ENCODE peak calls at places on chromosomes 5 and 9, in six cellular contexts. M is stimulated activated naive CD8-positive, alpha-beta T cell treated with anti-CD3 and anti-CD28 coated beads, Interleukin-15, amount 100 ng/mL, for 72 hours; K is ELF-1; F is psoas muscle; S is GM13976; T is stimulated activated CD4-positive, alpha-beta T cell treated with anti-CD3 and anti-CD28 coated beads, Interleukin-15, amount 100 ng/mL, for 1 hour. I is an unnamed sample.

GRCh38 chr5:163387970-163388369 is 49.4 kb upstream of the CCNG1 start:
- DNase-seq in M (no peak), K (no peak), F (no peak), S (no peak), T (no peak), I (no peak)

GRCh38 chr9:68690088-68690487 is 15.0 kb upstream of the PIP5K1B start:
- DNase-seq in M (no peak), K (peak; percentile 36), F (no peak), S (no peak), T (no peak), I (peak; percentile 58)

GRCh38 chr9:104805441-104805840 is 41.5 kb downstream of the NIPSNAP3B start:
- DNase-seq in M (no peak), K (no peak), F (no peak), S (no peak), T (no peak), I (no peak)

GRCh38 chr9:130186839-130187522 is 14.8 kb downstream of the NCS1 start:
- DNase-seq in M (no peak), K (peak; percentile 83), F (no peak), S (no peak), T (no peak), I (peak; percentile 61)

GRCh38 chr5:44160443-44160842 is 228.8 kb downstream of the FGF10 start:
- DNase-seq in M (no peak), K (no peak), F (no peak), S (no peak), T (no peak), I (no peak)

GRCh38 chr9:34072868-34073590 is 24.3 kb upstream of the UBAP2 start:
- DNase-seq in M (no peak), K (peak; percentile 53), F (no peak), S (no peak), T (no peak), I (no peak)

GRCh38 chr5:168578006-168578405 is 1.2 kb downstream of the PANK3 start:
- DNase-seq in M (no peak), K (no peak), F (no peak), S (no peak), T (no peak), I (no peak)

GRCh38 chr5:151678146-151678545 is 8.6 kb downstream of the SPARC start:
- DNase-seq in M (no peak), K (no peak), F (peak; percentile 63), S (no peak), T (no peak), I (no peak)

GRCh38 chr5:107777161-107777740 is 106.5 kb upstream of the EFNA5 start:
- DNase-seq in M (no peak), K (no peak), F (no peak), S (no peak), T (no peak), I (no peak)

GRCh38 chr5:109654455-109654854 is 35.3 kb upstream of the MAN2A1 start:
- DNase-seq in M (no peak), K (no peak), F (no peak), S (no peak), T (no peak), I (no peak)

GRCh38 chr5:106843812-106844416 is 826.8 kb downstream of the EFNA5 start:
- DNase-seq in M (no peak), K (peak; percentile 12), F (no peak), S (no peak), T (no peak), I (peak; percentile 14)

GRCh38 chr9:89021154-89021803 is 30.0 kb downstream of the S1PR3 start:
- DNase-seq in M (no peak), K (no peak), F (peak; percentile 68), S (no peak), T (no peak), I (no peak)

GRCh38 chr9:127853312-127854168 is 918 bp downstream of the ENG start:
- DNase-seq in M (no peak), K (no peak), F (no peak), S (no peak), T (no peak), I (no peak)

GRCh38 chr9:3708751-3709150 is 182.9 kb upstream of the RFX3 start:
- DNase-seq in M (no peak), K (no peak), F (no peak), S (no peak), T (no peak), I (no peak)

GRCh38 chr5:113068559-113068958 is 92.0 kb downstream of the DCP2 start:
- DNase-seq in M (no peak), K (no peak), F (no peak), S (no peak), T (no peak), I (no peak)

GRCh38 chr9:36191290-36191645 is 547 bp downstream of the CLTA start:
- DNase-seq in M (peak; percentile 36), K (no peak), F (peak; percentile 58), S (no peak), T (peak; percentile 18), I (peak; percentile 43)

I was measured in neural progenitor cell.